ENCODE peak calls at places on chromosomes 5 and 9, in six cellular contexts. H is osteocyte, Y is tibial nerve, J is cardiac muscle cell, G is tibial artery, O is brain microvascular endothelial cell. F is an unnamed sample.

GRCh38 chr5:130549884-130550552 is 615.0 kb downstream of the HINT1 start:
- DNase-seq in H (no peak), Y (no peak), G (no peak), J (peak), O (peak), F (peak)

GRCh38 chr9:18606831-18607230 is 132.9 kb downstream of the ADAMTSL1 start:
- DNase-seq in O (peak), J (peak), H (no peak), G (no peak), Y (no peak), F (peak)

GRCh38 chr5:76958976-76959767 is 6.3 kb downstream of the CRHBP start:
- DNase-seq in J (peak), O (peak), G (no peak), H (no peak), Y (no peak), F (peak)

GRCh38 chr9:121299467-121300282 is 31.7 kb downstream of the GSN start:
- DNase-seq in H (no peak), Y (peak), O (no peak), J (peak), G (peak), F (no peak)

GRCh38 chr5:11890777-11891176 is 13.5 kb downstream of the CTNND2 start:
- DNase-seq in Y (no peak), O (no peak), G (no peak), J (no peak), H (no peak), F (no peak)

GRCh38 chr9:35829084-35829763 is at the start of gene TMEM8B:
- DNase-seq in H (peak), O (peak), G (peak), Y (peak), J (peak), F (peak)

GRCh38 chr5:58184910-58185309 is 275.0 kb downstream of the PLK2 start:
- DNase-seq in J (peak), O (peak), G (no peak), Y (no peak), H (no peak), F (peak)

GRCh38 chr9:5326893-5327548 is 12.7 kb downstream of the RLN1 start:
- DNase-seq in O (no peak), H (no peak), Y (no peak), G (no peak), J (peak), F (no peak)

GRCh38 chr9:13131991-13132390 is 147.5 kb downstream of the MPDZ start:
- DNase-seq in Y (no peak), G (no peak), H (no peak), J (no peak), O (no peak), F (no peak)

GRCh38 chr5:3417376-3417943 is 178.2 kb upstream of the IRX1 start:
- DNase-seq in G (no peak), O (no peak), J (no peak), H (no peak), Y (no peak), F (no peak)

GRCh38 chr9:135982499-135983264 is 21.5 kb upstream of the UBAC1 start:
- DNase-seq in J (no peak), G (no peak), O (no peak), Y (no peak), H (no peak), F (no peak)

GRCh38 chr9:36163840-36164175 is 5.4 kb upstream of the CCIN start:
- DNase-seq in O (peak), Y (no peak), J (peak), H (no peak), G (no peak), F (peak)

GRCh38 chr5:31049461-31049860 is 144.0 kb upstream of the CDH6 start:
- DNase-seq in Y (no peak), G (no peak), H (no peak), J (no peak), O (no peak), F (no peak)

GRCh38 chr5:113378960-113379541 is 55.7 kb downstream of the TSSK1B start:
- DNase-seq in G (peak), J (peak), H (no peak), O (peak), Y (no peak), F (peak)

GRCh38 chr5:75335952-75336624 is 932 bp upstream of the HMGCR start:
- DNase-seq in G (no peak), Y (no peak), J (peak), H (no peak), O (peak), F (peak)

GRCh38 chr9:132671620-132672412 is 1.6 kb downstream of the GTF3C4 start:
- DNase-seq in Y (no peak), G (no peak), O (no peak), H (no peak), J (no peak), F (no peak)

GRCh38 chr9:86668488-86668887 is 278.8 kb downstream of the GAS1 start:
- DNase-seq in G (no peak), H (no peak), J (no peak), Y (no peak), O (no peak), F (no peak)

GRCh38 chr9:113963017-113963620 is 87.0 kb downstream of the ZNF618 start:
- DNase-seq in J (peak), O (peak), Y (no peak), G (no peak), H (no peak), F (peak)
- TF ChIP-seq CTCF in J (peak), O (peak), Y (peak), G (peak), H (peak), F (peak)

GRCh38 chr5:175444905-175445456 is 999 bp upstream of the DRD1 start:
- DNase-seq in Y (no peak), G (no peak), H (no peak), J (no peak), O (no peak), F (no peak)
- TF ChIP-seq CTCF in Y (no peak), G (peak), H (no peak), J (no peak), O (no peak), F (no peak)

GRCh38 chr5:84683594-84683993 is 298.9 kb upstream of the EDIL3 start:
- DNase-seq in H (no peak), O (no peak), J (no peak), G (no peak), Y (no peak), F (no peak)

GRCh38 chr5:84685121-84685520 is 300.4 kb upstream of the EDIL3 start:
- DNase-seq in J (no peak), G (no peak), H (no peak), O (no peak), Y (no peak), F (no peak)

GRCh38 chr5:84693256-84693655 is 308.6 kb upstream of the EDIL3 start:
- DNase-seq in G (no peak), Y (no peak), H (no peak), O (no peak), J (no peak), F (peak)

DNA sequence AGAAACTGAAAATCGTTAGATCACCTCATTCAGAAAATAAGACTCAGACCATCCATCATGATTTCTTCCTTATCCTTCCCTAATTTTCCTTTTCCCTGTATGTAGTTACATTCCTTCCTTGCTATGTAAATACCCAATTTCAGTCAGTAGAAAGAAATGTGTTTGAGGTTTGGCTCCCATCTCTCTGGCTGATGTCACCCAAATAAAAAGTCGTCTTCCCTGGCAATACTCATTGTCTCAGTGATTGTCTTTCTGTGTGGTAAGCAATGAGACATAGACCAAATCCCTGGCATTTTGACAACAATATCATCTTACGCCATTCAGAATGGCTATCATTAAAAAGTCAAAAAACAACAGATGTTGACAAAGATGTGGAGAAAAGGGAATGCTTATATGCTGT is 303.9 kb upstream of the EDIL3 start:
- DNase-seq in Y (no peak), H (no peak), O (peak), G (no peak), J (peak), F (peak)
- TF ChIP-seq CTCF in Y (no peak), H (no peak), O (no peak), G (no peak), J (no peak), F (no peak)

GRCh38 chr5:171365351-171365750 is 22.3 kb upstream of the NPM1 start:
- DNase-seq in H (no peak), Y (no peak), J (peak), G (no peak), O (peak), F (peak)
- TF ChIP-seq CTCF in H (peak), Y (no peak), J (peak), G (no peak), O (peak), F (peak)

DNA sequence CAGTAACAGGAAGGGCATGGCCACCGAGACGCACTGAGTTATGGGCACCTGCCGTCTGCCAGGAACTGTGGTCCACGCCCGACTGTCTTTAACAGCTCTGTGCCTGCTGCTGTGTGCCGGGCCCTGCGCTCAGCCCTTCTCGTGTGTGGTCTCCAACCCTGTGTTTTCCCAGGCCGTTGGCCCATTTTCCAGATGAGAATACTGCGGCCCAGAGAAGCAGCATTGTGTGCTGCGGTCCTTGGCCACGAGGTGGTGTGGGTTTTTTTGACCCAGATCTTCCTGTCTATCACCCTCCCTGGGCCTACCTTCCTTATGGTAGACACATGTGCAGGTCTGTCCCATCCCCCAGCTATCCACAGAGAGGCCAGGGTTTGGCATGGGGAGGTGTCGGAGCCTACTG is 47.0 kb downstream of the RXRA start:
- DNase-seq in O (no peak), J (no peak), G (no peak), Y (no peak), H (no peak), F (no peak)
- TF ChIP-seq CTCF in O (peak), J (no peak), G (no peak), Y (no peak), H (peak), F (no peak)

GRCh38 chr5:94613583-94613982 is 4.8 kb downstream of the KIAA0825 start:
- DNase-seq in G (no peak), O (peak), J (peak), H (no peak), Y (no peak), F (peak)
- TF ChIP-seq CTCF in G (no peak), O (peak), J (peak), H (no peak), Y (no peak), F (peak)

GRCh38 chr9:96566401-96567202 is 53.0 kb downstream of the CDC14B start:
- DNase-seq in H (peak), O (no peak), J (peak), Y (peak), G (peak), F (peak)
- TF ChIP-seq CTCF in H (peak), O (peak), J (peak), Y (peak), G (peak), F (peak)

GRCh38 chr9:32351845-32352244 is 32.6 kb upstream of the ACO1 start:
- DNase-seq in H (no peak), J (peak), Y (no peak), G (no peak), O (no peak), F (no peak)
- TF ChIP-seq CTCF in H (peak), J (peak), Y (no peak), G (no peak), O (peak), F (no peak)